ENCODE peak calls at places on chromosomes 4 and X, in nine cellular contexts. N, U, E, S, J, C, F, T and B are unnamed samples. For H3K9me2, the result is how much of the 10 kb centered on the place peaks cover.

GRCh38 chr4:8727546-8728510 is 135.3 kb downstream of the CPZ start:
- DNase-seq in N (peak), U (no peak), E (no peak), S (no peak), J (no peak), C (no peak), F (peak), T (no peak), B (no peak)

GRCh38 chr4:74006009-74006476 is 7.6 kb upstream of the CXCL5 start:
- DNase-seq in N (no peak), U (no peak), E (no peak), S (peak), J (peak), C (no peak), F (no peak), T (no peak), B (no peak)

GRCh38 chr4:124178449-124179021 is 534.0 kb downstream of the ANKRD50 start:
- DNase-seq in N (no peak), U (no peak), E (no peak), S (peak), J (peak), C (no peak), F (no peak), T (no peak), B (no peak)

GRCh38 chrX:17689971-17690409 is 47.3 kb upstream of the SCML1 start:
- DNase-seq in N (peak), U (peak), E (peak), S (peak), J (peak), C (peak), F (peak), T (peak), B (peak)

GRCh38 chr4:107261241-107261874 is 225.2 kb upstream of the DKK2 start:
- DNase-seq in N (no peak), U (no peak), E (no peak), S (no peak), J (peak), C (no peak), F (no peak), T (no peak), B (no peak)

GRCh38 chr4:80387390-80388283 is 52.1 kb downstream of the CFAP299 start:
- DNase-seq in N (no peak), U (no peak), E (no peak), S (no peak), J (no peak), C (no peak), F (no peak), T (no peak), B (no peak)

GRCh38 chrX:18368402-18368801 is 13.9 kb upstream of the SCML2 start:
- DNase-seq in N (no peak), U (no peak), E (no peak), S (no peak), J (no peak), C (no peak), F (no peak), T (no peak), B (peak)

GRCh38 chr4:111678466-111678865 is 466.8 kb upstream of the FAM241A start:
- DNase-seq in N (no peak), U (no peak), E (no peak), S (peak), J (no peak), C (no peak), F (no peak), T (no peak), B (no peak)

GRCh38 chrX:56397636-56398035 is 165.5 kb downstream of the KLF8 start:
- DNase-seq in N (no peak), U (no peak), E (no peak), S (no peak), J (no peak), C (no peak), F (no peak), T (no peak), B (no peak)

GRCh38 chr4:6474053-6474568 is 1.7 kb upstream of the PPP2R2C start:
- DNase-seq in N (no peak), U (no peak), E (no peak), S (no peak), J (no peak), C (peak), F (peak), T (no peak), B (peak)

GRCh38 chr4:38728651-38729141 is 54.1 kb downstream of the TLR10 start:
- DNase-seq in N (no peak), U (peak), E (peak), S (no peak), J (peak), C (no peak), F (no peak), T (peak), B (peak)

GRCh38 chr4:55756208-55756607 is 63.4 kb upstream of the EXOC1L start:
- DNase-seq in N (no peak), U (no peak), E (no peak), S (no peak), J (no peak), C (no peak), F (no peak), T (no peak), B (no peak)

GRCh38 chrX:121851033-121851432 is 803.6 kb downstream of the GLUD2 start:
- DNase-seq in N (no peak), U (no peak), E (no peak), S (peak), J (peak), C (no peak), F (no peak), T (no peak), B (no peak)

GRCh38 chrX:2521092-2521926 is 20.5 kb upstream of the DHRSX start:
- DNase-seq in N (peak), U (no peak), E (no peak), S (no peak), J (no peak), C (no peak), F (no peak), T (no peak), B (no peak)

GRCh38 chr4:66558651-66559050 is 888.4 kb upstream of the EPHA5 start:
- DNase-seq in N (no peak), U (no peak), E (no peak), S (no peak), J (no peak), C (no peak), F (no peak), T (no peak), B (no peak)

GRCh38 chr4:159395693-159396092 is 292.8 kb downstream of the RAPGEF2 start:
- DNase-seq in N (no peak), U (no peak), E (no peak), S (peak), J (no peak), C (no peak), F (no peak), T (no peak), B (no peak)

GRCh38 chr4:6116696-6117285 is 83.6 kb downstream of the JAKMIP1 start:
- DNase-seq in N (no peak), U (no peak), E (no peak), S (no peak), J (no peak), C (no peak), F (no peak), T (no peak), B (no peak)

GRCh38 chr4:180811556-180811955 is 1431.6 kb upstream of the TENM3 start:
- DNase-seq in N (peak), U (no peak), E (no peak), S (no peak), J (no peak), C (no peak), F (no peak), T (no peak), B (no peak)

GRCh38 chr4:26171953-26172352 is 148.9 kb upstream of the RBPJ start:
- DNase-seq in N (no peak), U (no peak), E (no peak), S (no peak), J (no peak), C (no peak), F (no peak), T (peak), B (no peak)

GRCh38 chrX:40095588-40096394 is 2.0 kb downstream of the BCOR start:
- DNase-seq in N (peak), U (no peak), E (no peak), S (peak), J (peak), C (peak), F (peak), T (peak), B (no peak)

GRCh38 chr4:54226399-54227260 is 2.5 kb upstream of the PDGFRA start:
- DNase-seq in N (no peak), U (no peak), E (no peak), S (peak), J (no peak), C (no peak), F (no peak), T (peak), B (peak)

GRCh38 chrX:20139966-20140365 is 1.7 kb downstream of the EIF1AX start:
- DNase-seq in N (no peak), U (no peak), E (no peak), S (peak), J (peak), C (no peak), F (no peak), T (no peak), B (no peak)

GRCh38 chrX:136310411-136310810 is 9.6 kb downstream of the ADGRG4 start:
- DNase-seq in N (no peak), U (peak), E (no peak), S (peak), J (peak), C (no peak), F (no peak), T (no peak), B (peak)

GRCh38 chrX:45769919-45770582 is 569.4 kb upstream of the DIPK2B start:
- DNase-seq in N (no peak), U (peak), E (no peak), S (peak), J (peak), C (no peak), F (peak), T (peak), B (no peak)

GRCh38 chr4:147480502-147480890 is 401 bp upstream of the EDNRA start:
- DNase-seq in N (no peak), U (no peak), E (no peak), S (no peak), J (no peak), C (no peak), F (no peak), T (no peak), B (no peak)
- H3K9me2 ChIP-seq in N (under half), U (under half), E (under half), S (under half), J (under half), C (under half), F (under half), T (under half), B (under half)

DNA sequence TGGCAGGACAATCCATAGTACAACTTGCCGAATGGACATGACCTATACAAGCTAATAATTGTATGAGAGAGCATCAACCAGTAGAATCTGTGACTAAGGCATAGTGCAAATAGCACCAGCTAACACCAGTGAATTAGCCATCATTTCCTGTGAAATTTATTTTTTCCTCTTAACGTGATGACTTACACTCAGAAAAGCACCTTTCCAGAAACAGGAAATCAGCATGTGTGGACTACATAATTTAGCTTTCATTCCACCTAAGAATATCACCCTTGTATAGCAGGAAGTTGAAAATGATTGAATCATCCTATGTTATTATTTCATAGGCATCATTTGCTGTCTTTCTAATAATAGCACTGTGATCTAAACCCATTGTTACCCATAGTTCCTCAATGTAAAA is 1393.4 kb upstream of the PCDH7 start:
- DNase-seq in N (no peak), U (no peak), E (no peak), S (no peak), J (peak), C (no peak), F (no peak), T (no peak), B (no peak)
- H3K9me2 ChIP-seq in N (under half), U (under half), E (under half), S (under half), J (under half), C (under half), F (under half), T (under half), B (under half)

GRCh38 chr4:104465201-104465600 is 29.5 kb downstream of the CXXC4 start:
- DNase-seq in N (no peak), U (no peak), E (no peak), S (no peak), J (no peak), C (no peak), F (no peak), T (no peak), B (no peak)
- H3K9me2 ChIP-seq in N (under half), U (under half), E (under half), S (under half), J (under half), C (under half), F (under half), T (under half), B (under half)

GRCh38 chr4:64960516-64960915 is 551.3 kb upstream of the TECRL start:
- DNase-seq in N (no peak), U (no peak), E (no peak), S (no peak), J (no peak), C (no peak), F (no peak), T (no peak), B (no peak)
- H3K9me2 ChIP-seq in N (under half), U (under half), E (under half), S (under half), J (under half), C (under half), F (under half), T (under half), B (under half)

DNA sequence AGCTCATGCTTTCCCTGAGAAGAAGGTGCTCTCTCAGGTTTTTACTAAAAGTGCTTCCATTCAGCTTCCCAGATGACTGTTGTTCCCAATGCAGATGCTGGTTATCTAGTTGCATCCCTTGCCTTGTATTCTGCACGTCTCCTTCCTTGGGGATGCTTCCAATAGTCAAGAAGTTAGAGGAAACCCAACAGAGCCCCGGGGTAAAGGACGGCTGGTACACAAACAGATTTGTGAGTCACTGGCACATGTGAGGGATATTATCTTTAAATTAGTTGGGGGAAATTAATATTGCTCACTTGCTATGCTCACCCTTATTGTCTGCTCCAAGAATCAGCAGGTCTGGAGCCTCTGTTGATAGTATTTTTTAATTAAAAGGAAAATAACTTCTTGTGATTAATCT is 465.2 kb upstream of the BOD1L1 start:
- DNase-seq in N (no peak), U (no peak), E (no peak), S (no peak), J (no peak), C (no peak), F (no peak), T (no peak), B (no peak)
- H3K9me2 ChIP-seq in N (under half), U (under half), E (under half), S (under half), J (under half), C (under half), F (under half), T (under half), B (under half)

DNA sequence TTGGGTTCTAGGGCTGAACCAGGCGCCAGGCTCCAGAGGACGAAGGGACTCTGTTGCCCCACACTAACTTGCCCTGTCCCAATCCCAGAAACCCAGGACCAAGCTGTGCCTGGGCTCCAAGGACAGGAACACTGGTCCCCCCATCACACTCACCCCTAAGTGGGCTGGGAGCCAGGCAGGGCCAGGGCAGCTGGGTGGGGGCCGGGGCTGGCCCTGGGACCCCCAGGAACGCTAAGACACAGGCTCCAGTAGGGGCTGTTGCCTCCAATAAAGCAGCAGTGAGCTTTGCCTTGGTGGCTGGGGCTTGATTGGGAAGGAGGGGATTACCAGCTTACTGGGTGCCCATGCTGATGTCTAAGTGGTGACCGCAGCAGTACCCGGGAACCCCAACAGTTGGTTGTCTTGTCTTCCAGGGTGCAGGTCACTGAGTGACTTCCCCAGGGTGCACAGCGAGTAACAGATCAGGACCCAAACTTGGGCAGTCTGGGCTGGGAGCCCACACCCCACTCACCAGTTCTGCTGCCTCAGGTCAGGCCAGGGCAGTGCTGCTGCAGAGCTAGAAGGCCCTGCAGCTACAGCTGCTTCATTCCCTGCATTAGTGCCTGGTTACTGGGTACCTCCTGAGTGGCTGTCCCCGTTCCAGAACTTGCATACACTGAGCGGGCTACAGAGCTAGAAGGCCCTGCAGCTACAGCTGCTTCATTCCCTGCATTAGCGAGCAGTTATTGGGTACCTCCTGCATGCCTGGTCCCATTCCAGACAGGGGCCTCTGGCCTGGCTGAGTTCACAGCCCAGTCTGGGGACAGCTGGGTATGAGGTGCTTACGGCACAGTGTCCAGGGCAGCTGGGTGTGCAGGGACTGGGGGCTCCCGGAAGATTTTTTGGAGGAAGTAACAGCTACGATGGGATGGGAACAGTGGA is 9.4 kb upstream of the ADD1 start:
- DNase-seq in N (no peak), U (no peak), E (no peak), S (no peak), J (no peak), C (no peak), F (no peak), T (peak), B (no peak)
- H3K9me2 ChIP-seq in N (under half), U (under half), E (under half), S (under half), J (under half), C (under half), F (under half), T (under half), B (under half)

GRCh38 chr4:153241970-153242847 is 38.0 kb downstream of the TRIM2 start:
- DNase-seq in N (no peak), U (no peak), E (no peak), S (no peak), J (no peak), C (peak), F (no peak), T (peak), B (peak)
- H3K9me2 ChIP-seq in N (under half), U (under half), E (under half), S (under half), J (under half), C (under half), F (under half), T (under half), B (under half)

DNA sequence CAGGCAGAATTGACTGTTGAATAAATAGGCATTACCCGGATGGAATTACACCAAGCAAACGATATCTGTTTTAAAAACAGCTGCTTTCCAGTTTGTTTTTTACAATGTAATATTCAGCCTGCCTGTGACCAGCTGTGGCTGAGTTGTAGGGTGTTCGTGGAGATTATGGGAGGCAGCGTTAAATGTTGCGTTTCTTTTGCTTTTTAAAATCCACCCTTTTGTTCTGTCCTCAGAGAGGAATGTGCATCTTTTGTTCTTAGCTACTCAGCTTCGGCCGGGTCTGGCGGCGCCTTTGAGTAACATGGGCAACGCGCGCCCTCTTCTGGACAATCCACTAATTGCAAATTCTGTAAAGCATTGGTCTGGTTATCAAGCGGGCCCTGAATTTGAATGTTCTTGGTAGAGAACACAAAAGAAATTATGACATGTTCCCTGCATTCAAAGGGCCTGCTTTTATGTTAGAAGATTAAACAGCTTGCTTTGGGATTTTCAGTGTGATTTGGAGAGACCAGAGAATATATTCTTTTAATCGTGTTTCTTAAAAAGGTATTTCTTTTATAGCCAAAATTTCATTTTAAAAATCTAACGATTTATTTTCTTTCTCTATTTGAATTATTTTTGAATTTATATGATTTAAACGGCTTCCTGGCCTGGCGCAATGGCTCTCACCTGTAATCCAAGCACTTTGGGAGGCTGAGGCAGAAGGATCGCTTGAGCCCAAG is 76.3 kb upstream of the TRIM2 start:
- DNase-seq in N (peak), U (peak), E (peak), S (peak), J (peak), C (peak), F (peak), T (peak), B (peak)
- H3K9me2 ChIP-seq in N (under half), U (under half), E (under half), S (under half), J (under half), C (under half), F (under half), T (under half), B (under half)